ENCODE peak calls at places on chromosomes 3 and 15, in seven cellular contexts. J is CD8-positive, alpha-beta T cell; N is heart left ventricle; D is Panc1; B is adrenal gland; X is neuronal stem cell; T is ascending aorta. P is an unnamed sample.

GRCh38 chr15:89195836-89196235 is 25.5 kb downstream of the RLBP1 start:
- DNase-seq in J (no peak), N (no peak), D (no peak), B (no peak), X (no peak), T (peak; percentile 90), P (no peak)

GRCh38 chr15:70763120-70763949 is at the start of gene UACA:
- DNase-seq in J (peak; percentile 65), N (peak; percentile 97), D (peak; percentile 95), B (peak; percentile 98), X (peak; percentile 98), T (peak; percentile 98), P (peak; percentile 99)

GRCh38 chr3:107973152-107973551 is 117.7 kb downstream of the CD47 start:
- DNase-seq in J (no peak), N (no peak), D (no peak), B (no peak), X (no peak), T (no peak), P (no peak)

GRCh38 chr3:117003501-117003900 is 293.9 kb downstream of the TUSC7 start:
- DNase-seq in J (no peak), N (no peak), D (no peak), B (no peak), X (no peak), T (no peak), P (no peak)

GRCh38 chr3:157175678-157176077 is 15.7 kb upstream of the CCNL1 start:
- DNase-seq in J (peak; percentile 19), N (no peak), D (no peak), B (peak; percentile 54), X (no peak), T (no peak), P (no peak)

GRCh38 chr3:149872589-149872988 is 59.6 kb downstream of the RNF13 start:
- DNase-seq in J (no peak), N (no peak), D (no peak), B (no peak), X (no peak), T (no peak), P (no peak)

GRCh38 chr3:162971715-162972114 is 1475.1 kb downstream of the OTOL1 start:
- DNase-seq in J (no peak), N (no peak), D (no peak), B (no peak), X (no peak), T (no peak), P (no peak)

GRCh38 chr3:119310052-119310451 is 15.9 kb downstream of the ARHGAP31 start:
- DNase-seq in J (no peak), N (no peak), D (no peak), B (no peak), X (peak; percentile 50), T (no peak), P (peak; percentile 94)

GRCh38 chr3:38454179-38454883 is 641 bp downstream of the ACVR2B start:
- DNase-seq in J (peak; percentile 18), N (peak; percentile 67), D (no peak), B (peak; percentile 58), X (peak; percentile 40), T (no peak), P (no peak)

GRCh38 chr15:73826711-73827243 is 46.6 kb upstream of the TBC1D21 start:
- DNase-seq in J (no peak), N (no peak), D (no peak), B (no peak), X (no peak), T (no peak), P (no peak)

GRCh38 chr3:65483475-65483874 is 555.2 kb downstream of the MAGI1 start:
- DNase-seq in J (no peak), N (peak; percentile 70), D (no peak), B (peak; percentile 37), X (no peak), T (peak; percentile 65), P (no peak)

GRCh38 chr15:77396692-77397091 is 23.2 kb downstream of the PEAK1 start:
- DNase-seq in J (no peak), N (no peak), D (no peak), B (no peak), X (no peak), T (no peak), P (no peak)

GRCh38 chr15:48061588-48061987 is 59.2 kb upstream of the SLC24A5 start:
- DNase-seq in J (no peak), N (no peak), D (no peak), B (no peak), X (no peak), T (no peak), P (no peak)

GRCh38 chr3:72997421-72997961 is 880 bp downstream of the PPP4R2 start:
- DNase-seq in J (peak; percentile 48), N (no peak), D (no peak), B (no peak), X (peak; percentile 30), T (no peak), P (no peak)

GRCh38 chr3:51145811-51146585 is 239.1 kb upstream of the MANF start:
- DNase-seq in J (no peak), N (no peak), D (no peak), B (no peak), X (no peak), T (no peak), P (no peak)

GRCh38 chr3:70488816-70489215 is 176.4 kb upstream of the MDFIC2 start:
- DNase-seq in J (no peak), N (no peak), D (no peak), B (no peak), X (no peak), T (no peak), P (no peak)

GRCh38 chr3:87082806-87083440 is 92.0 kb upstream of the VGLL3 start:
- DNase-seq in J (no peak), N (no peak), D (peak; percentile 46), B (no peak), X (peak; percentile 43), T (no peak), P (peak; percentile 52)

GRCh38 chr3:54706783-54707182 is 221.1 kb downstream of the LRTM1 start:
- DNase-seq in J (no peak), N (no peak), D (no peak), B (no peak), X (no peak), T (no peak), P (no peak)

GRCh38 chr3:171028025-171028778 is 1.7 kb upstream of the SLC2A2 start:
- DNase-seq in J (no peak), N (peak; percentile 74), D (no peak), B (peak; percentile 26), X (peak; percentile 15), T (peak; percentile 70), P (no peak)

GRCh38 chr3:67884345-67884744 is 229.9 kb upstream of the SUCLG2 start:
- DNase-seq in J (no peak), N (no peak), D (no peak), B (no peak), X (no peak), T (no peak), P (no peak)

DNA sequence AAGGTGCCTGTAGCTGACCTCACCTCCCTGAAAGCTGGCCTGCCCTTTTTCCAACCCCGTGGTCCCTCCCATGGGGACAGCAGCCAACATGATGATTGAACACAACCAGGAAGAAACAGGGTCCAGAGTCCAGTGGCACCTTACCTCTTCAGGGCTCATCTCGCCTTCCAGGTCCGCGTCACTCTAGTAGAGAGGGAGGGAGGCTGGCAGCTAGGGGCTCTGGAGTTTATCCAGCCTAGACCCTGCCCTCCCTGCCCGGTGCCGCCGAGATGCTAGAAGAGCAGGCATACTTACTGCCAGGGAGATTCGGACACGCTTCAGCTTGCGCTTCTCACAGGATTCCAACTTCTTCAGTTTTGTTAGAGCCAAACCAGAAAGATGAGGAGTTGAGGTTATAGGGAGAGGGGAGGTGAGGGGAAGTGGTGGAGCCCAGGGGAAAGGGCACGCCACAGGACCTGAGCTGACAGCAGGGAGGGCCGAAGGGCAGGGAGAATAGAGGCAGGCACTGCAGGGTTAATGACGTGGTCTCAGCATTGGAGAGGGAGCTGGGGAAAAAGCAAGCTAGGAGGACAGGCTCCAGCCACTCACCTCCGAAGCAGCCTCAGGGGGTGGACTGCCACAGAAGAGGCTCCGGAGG is 9.1 kb downstream of the CLCN2 start:
- DNase-seq in J (no peak), N (no peak), D (no peak), B (no peak), X (no peak), T (no peak), P (no peak)
- H3K36me3 ChIP-seq in J (no peaks in the 10 kb centered on the region), N (no peaks in the 10 kb centered on the region), D (no peaks in the 10 kb centered on the region), B (peaks cover 19% of the 10 kb centered on the region), X (peaks cover 86% of the 10 kb centered on the region), T (peaks cover 4% of the 10 kb centered on the region), P (peaks cover 66% of the 10 kb centered on the region)

GRCh38 chr15:39843561-39843960 is 60.9 kb upstream of the FSIP1 start:
- DNase-seq in J (no peak), N (no peak), D (no peak), B (no peak), X (no peak), T (no peak), P (no peak)
- H3K27ac ChIP-seq in J (no peak overlapping the region), N (no peak overlapping the region), D (no peak overlapping the region), B (no peak overlapping the region), X (no peak overlapping the region), T (no peak overlapping the region), P (no peak overlapping the region)

GRCh38 chr3:183151716-183152385 is 10.7 kb downstream of the LAMP3 start:
- DNase-seq in J (no peak), N (no peak), D (no peak), B (no peak), X (no peak), T (no peak), P (no peak)
- H3K4me1 ChIP-seq in J (no peaks in the 10 kb centered on the region), N (no peaks in the 10 kb centered on the region), D (no peaks in the 10 kb centered on the region), B (no peaks in the 10 kb centered on the region), X (no peaks in the 10 kb centered on the region), T (no peaks in the 10 kb centered on the region), P (no peaks in the 10 kb centered on the region)

GRCh38 chr15:85652457-85652856 is 142.3 kb downstream of the KLHL25 start:
- DNase-seq in J (no peak), N (no peak), D (no peak), B (no peak), X (no peak), T (no peak), P (no peak)
- H3K36me3 ChIP-seq in J (peaks cover 14% of the 10 kb centered on the region), N (peaks cover 84% of the 10 kb centered on the region), D (peaks cover 4% of the 10 kb centered on the region), B (peaks cover 38% of the 10 kb centered on the region), X (peaks cover 49% of the 10 kb centered on the region), T (peaks cover 33% of the 10 kb centered on the region), P (peaks cover 39% of the 10 kb centered on the region)

GRCh38 chr15:75867428-75867827 is 24.2 kb downstream of the UBE2Q2 start:
- DNase-seq in J (no peak), N (no peak), D (no peak), B (no peak), X (no peak), T (no peak), P (no peak)
- H3K27ac ChIP-seq in J (no peak overlapping the region), N (no peak overlapping the region), D (no peak overlapping the region), B (no peak overlapping the region), X (no peak overlapping the region), T (no peak overlapping the region), P (no peak overlapping the region)

P was measured in SJSA1.